ENCODE peak calls at places on chromosomes 1 and 21, in four cellular contexts. O is activated CD4-positive, alpha-beta T cell treated with anti-CD3 and anti-CD28 coated beads for 1 hour; Z is stimulated activated CD4-positive, alpha-beta T cell treated with anti-CD3 and anti-CD28 coated beads, Interleukin-1b, Interleukin-23, amount 100 ng/mL, for 48 hours; G is mesendoderm. L is an unnamed sample.

GRCh38 chr1:2287649-2288048 is 59.5 kb downstream of the SKI start:
- DNase-seq in O (no peak), Z (no peak), G (no peak), L (no peak)

GRCh38 chr1:67646145-67647035 is 38.6 kb upstream of the GADD45A start:
- DNase-seq in O (no peak), Z (peak; percentile 11), G (peak; percentile 74), L (peak; percentile 6)

GRCh38 chr1:71908313-71908712 is 374.0 kb downstream of the NEGR1 start:
- DNase-seq in O (no peak), Z (no peak), G (no peak), L (no peak)

GRCh38 chr21:28138272-28138671 is 854.4 kb downstream of the LTN1 start:
- DNase-seq in O (no peak), Z (no peak), G (no peak), L (no peak)

GRCh38 chr1:48203287-48203900 is 19.1 kb upstream of the SLC5A9 start:
- DNase-seq in O (no peak), Z (no peak), G (peak; percentile 55), L (peak; percentile 22)

GRCh38 chr1:153428073-153428638 is 11.8 kb downstream of the S100A7A start:
- DNase-seq in O (no peak), Z (no peak), G (no peak), L (no peak)

GRCh38 chr21:45559216-45560105 is 17.2 kb upstream of the SLC19A1 start:
- DNase-seq in O (no peak), Z (no peak), G (no peak), L (no peak)

GRCh38 chr1:22447581-22448215 is 4.0 kb upstream of the ZBTB40 start:
- DNase-seq in O (no peak), Z (no peak), G (peak; percentile 50), L (no peak)

GRCh38 chr1:19123837-19124236 is 86.2 kb downstream of the UBR4 start:
- DNase-seq in O (no peak), Z (no peak), G (no peak), L (peak; percentile 75)

GRCh38 chr1:56820755-56821461 is 1.7 kb upstream of the FYB2 start:
- DNase-seq in O (peak; percentile 27), Z (peak; percentile 75), G (peak; percentile 92), L (peak; percentile 63)

GRCh38 chr1:221949996-221950395 is 208.1 kb upstream of the DUSP10 start:
- DNase-seq in O (no peak), Z (no peak), G (no peak), L (no peak)

GRCh38 chr21:43611598-43612369 is 47.5 kb downstream of the HSF2BP start:
- DNase-seq in O (no peak), Z (no peak), G (peak; percentile 73), L (peak; percentile 51)

GRCh38 chr1:19427087-19427781 is 58.1 kb downstream of the CAPZB start:
- DNase-seq in O (no peak), Z (no peak), G (no peak), L (no peak)

GRCh38 chr1:154574715-154575114 is 7.1 kb downstream of the CHRNB2 start:
- DNase-seq in O (no peak), Z (no peak), G (peak; percentile 12), L (peak; percentile 34)

L was measured in NB4.